ENCODE peak calls at places on chromosome 15, in five cellular contexts. A is NCI-H524; U is GM13977; C is activated CD8-positive, alpha-beta memory T cell treated with anti-CD3 and anti-CD28 coated beads, Interleukin-2, amount 50 U/mL, for 48 hours; V is left ventricle myocardium superior. I is an unnamed sample.

GRCh38 chr15:51134416-51135199 is 39.9 kb upstream of the TNFAIP8L3 start:
- DNase-seq in A (no peak), C (no peak), V (no peak), U (no peak), I (no peak)

GRCh38 chr15:89230277-89230676 is 8.9 kb upstream of the RLBP1 start:
- DNase-seq in C (no peak), V (no peak), A (no peak), U (no peak), I (no peak)

GRCh38 chr15:84824260-84824690 is 7.1 kb downstream of the ALPK3 start:
- DNase-seq in C (no peak), V (peak), A (no peak), U (no peak), I (no peak)

GRCh38 chr15:70045045-70045444 is 52.7 kb downstream of the TLE3 start:
- DNase-seq in U (no peak), V (no peak), A (no peak), C (no peak), I (no peak)

GRCh38 chr15:29141908-29142747 is 127.5 kb downstream of the NSMCE3 start:
- DNase-seq in A (no peak), U (no peak), C (no peak), V (no peak), I (no peak)

GRCh38 chr15:63348392-63348791 is 33.3 kb downstream of the CA12 start:
- DNase-seq in U (no peak), A (no peak), V (peak), C (no peak), I (no peak)

GRCh38 chr15:73763893-73764292 is 10.7 kb upstream of the INSYN1 start:
- DNase-seq in A (no peak), U (no peak), V (no peak), C (no peak), I (no peak)

GRCh38 chr15:40633178-40633577 is 39.1 kb downstream of the KNL1 start:
- DNase-seq in A (no peak), U (no peak), C (no peak), V (no peak), I (no peak)

GRCh38 chr15:51234181-51234927 is 104.0 kb downstream of the CYP19A1 start:
- DNase-seq in A (no peak), C (no peak), U (no peak), V (no peak), I (no peak)